ENCODE peak calls at places on chromosomes 13 and 19, in four cellular contexts. One of them, this sample, is unnamed.

GRCh38 chr19:14479985-14480694 is 5.0 kb upstream of the PTGER1 start:
- DNase-seq in lower leg skin: no peak
- DNase-seq in WERI-Rb-1: peak
- DNase-seq in left ventricle myocardium inferior: peak
- DNase-seq in this sample: no peak

GRCh38 chr13:38514575-38514974 is 164.9 kb downstream of the UFM1 start:
- DNase-seq in lower leg skin: no peak
- DNase-seq in WERI-Rb-1: no peak
- DNase-seq in left ventricle myocardium inferior: no peak
- DNase-seq in this sample: no peak

GRCh38 chr13:36282818-36283432 is 14.7 kb downstream of the CCDC169 start:
- DNase-seq in lower leg skin: no peak
- DNase-seq in WERI-Rb-1: no peak
- DNase-seq in left ventricle myocardium inferior: no peak
- DNase-seq in this sample: peak

GRCh38 chr13:99558570-99559180 is 57.4 kb downstream of the TM9SF2 start:
- DNase-seq in lower leg skin: no peak
- DNase-seq in WERI-Rb-1: no peak
- DNase-seq in left ventricle myocardium inferior: no peak
- DNase-seq in this sample: no peak

GRCh38 chr19:33490041-33490451 is 31.5 kb downstream of the PEPD start:
- DNase-seq in lower leg skin: peak
- DNase-seq in WERI-Rb-1: no peak
- DNase-seq in left ventricle myocardium inferior: no peak
- DNase-seq in this sample: no peak

GRCh38 chr19:27746691-27747380 is 1466.1 kb downstream of the UQCRFS1 start:
- DNase-seq in lower leg skin: peak
- DNase-seq in WERI-Rb-1: peak
- DNase-seq in left ventricle myocardium inferior: peak
- DNase-seq in this sample: no peak

GRCh38 chr19:23557381-23557780 is 129.6 kb downstream of the ZNF675 start:
- DNase-seq in lower leg skin: peak
- DNase-seq in WERI-Rb-1: no peak
- DNase-seq in left ventricle myocardium inferior: no peak
- DNase-seq in this sample: no peak

GRCh38 chr13:109593230-109593629 is 193.2 kb downstream of the IRS2 start:
- DNase-seq in lower leg skin: no peak
- DNase-seq in WERI-Rb-1: no peak
- DNase-seq in left ventricle myocardium inferior: no peak
- DNase-seq in this sample: no peak

GRCh38 chr13:33536639-33537425 is 251.3 kb upstream of the STARD13 start:
- DNase-seq in lower leg skin: no peak
- DNase-seq in WERI-Rb-1: no peak
- DNase-seq in left ventricle myocardium inferior: no peak
- DNase-seq in this sample: peak

GRCh38 chr19:18205180-18205915 is 1.5 kb upstream of the RAB3A start:
- DNase-seq in lower leg skin: peak
- DNase-seq in WERI-Rb-1: peak
- DNase-seq in left ventricle myocardium inferior: peak
- DNase-seq in this sample: peak
- TF ChIP-seq CTCF in lower leg skin: no peak
- TF ChIP-seq CTCF in WERI-Rb-1: no peak
- TF ChIP-seq CTCF in left ventricle myocardium inferior: no peak
- TF ChIP-seq CTCF in this sample: peak

DNA sequence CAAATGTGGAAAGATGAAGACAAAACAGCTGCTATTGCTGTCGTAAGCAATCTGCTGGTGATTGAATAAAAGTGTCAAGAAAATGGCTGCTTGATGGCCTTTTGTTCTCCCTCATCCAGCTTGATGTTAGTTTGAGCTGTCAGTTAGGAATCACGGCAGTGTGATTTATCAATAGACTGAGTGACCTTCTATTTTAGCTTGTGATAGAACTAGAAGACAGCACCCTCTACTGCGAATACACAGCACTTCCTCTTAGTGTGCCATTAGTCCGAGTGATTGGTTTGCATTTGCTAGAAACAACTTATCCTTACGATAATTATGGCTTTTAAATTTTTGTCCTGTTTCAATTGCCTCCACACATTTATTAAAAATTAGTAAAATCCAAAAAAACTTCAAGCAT is 76.2 kb downstream of the MZT1 start:
- DNase-seq in lower leg skin: no peak
- DNase-seq in WERI-Rb-1: peak
- DNase-seq in left ventricle myocardium inferior: no peak
- DNase-seq in this sample: no peak
- TF ChIP-seq CTCF in lower leg skin: no peak
- TF ChIP-seq CTCF in WERI-Rb-1: peak
- TF ChIP-seq CTCF in left ventricle myocardium inferior: peak
- TF ChIP-seq CTCF in this sample: peak

DNA sequence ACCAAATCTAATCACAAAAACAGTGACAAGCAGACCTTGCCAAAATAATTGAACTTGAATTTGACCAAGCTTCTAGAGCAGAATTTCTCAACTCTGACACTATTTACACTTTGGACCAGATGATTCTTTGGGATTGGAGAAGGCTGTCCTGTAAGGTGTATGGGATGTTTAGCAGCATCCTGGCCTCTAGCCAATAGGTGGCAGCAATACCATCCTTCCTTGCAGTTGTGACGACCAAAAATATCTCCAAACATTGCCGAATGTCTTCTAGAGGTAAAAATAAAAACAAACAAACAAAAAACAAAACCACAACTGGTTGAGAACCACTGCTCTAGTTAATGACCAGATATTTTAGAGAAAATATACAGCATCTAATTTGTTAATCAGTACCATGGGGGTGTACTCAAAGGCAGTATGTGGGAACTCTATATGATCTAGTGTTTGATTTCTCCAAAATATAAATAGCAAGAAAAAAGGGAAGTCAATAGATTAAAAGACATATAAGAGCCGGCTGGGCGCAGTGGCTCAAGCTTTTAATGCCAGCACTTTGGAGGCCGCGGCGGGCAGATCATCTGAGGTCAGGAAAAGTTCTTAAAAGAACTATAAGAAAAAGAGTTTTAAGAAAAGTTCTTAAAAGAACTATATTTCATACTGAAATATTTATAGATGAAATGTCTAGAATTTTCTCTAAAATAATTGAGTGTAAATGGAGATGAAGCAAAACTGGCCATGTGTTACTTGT is 60.9 kb upstream of the ZNF527 start:
- DNase-seq in lower leg skin: peak
- DNase-seq in WERI-Rb-1: peak
- DNase-seq in left ventricle myocardium inferior: no peak
- DNase-seq in this sample: no peak
- TF ChIP-seq CTCF in lower leg skin: no peak
- TF ChIP-seq CTCF in WERI-Rb-1: peak
- TF ChIP-seq CTCF in left ventricle myocardium inferior: no peak
- TF ChIP-seq CTCF in this sample: no peak

GRCh38 chr19:8131517-8131916 is 17.9 kb downstream of the FBN3 start:
- DNase-seq in lower leg skin: no peak
- DNase-seq in WERI-Rb-1: no peak
- DNase-seq in left ventricle myocardium inferior: no peak
- DNase-seq in this sample: no peak

GRCh38 chr19:8126511-8126910 is 22.9 kb downstream of the FBN3 start:
- DNase-seq in lower leg skin: no peak
- DNase-seq in WERI-Rb-1: no peak
- DNase-seq in left ventricle myocardium inferior: no peak
- DNase-seq in this sample: no peak

GRCh38 chr19:8127311-8127710 is 22.1 kb downstream of the FBN3 start:
- DNase-seq in lower leg skin: no peak
- DNase-seq in WERI-Rb-1: no peak
- DNase-seq in left ventricle myocardium inferior: no peak
- DNase-seq in this sample: no peak

GRCh38 chr19:8128551-8128950 is 20.8 kb downstream of the FBN3 start:
- DNase-seq in lower leg skin: no peak
- DNase-seq in WERI-Rb-1: no peak
- DNase-seq in left ventricle myocardium inferior: no peak
- DNase-seq in this sample: no peak

DNA sequence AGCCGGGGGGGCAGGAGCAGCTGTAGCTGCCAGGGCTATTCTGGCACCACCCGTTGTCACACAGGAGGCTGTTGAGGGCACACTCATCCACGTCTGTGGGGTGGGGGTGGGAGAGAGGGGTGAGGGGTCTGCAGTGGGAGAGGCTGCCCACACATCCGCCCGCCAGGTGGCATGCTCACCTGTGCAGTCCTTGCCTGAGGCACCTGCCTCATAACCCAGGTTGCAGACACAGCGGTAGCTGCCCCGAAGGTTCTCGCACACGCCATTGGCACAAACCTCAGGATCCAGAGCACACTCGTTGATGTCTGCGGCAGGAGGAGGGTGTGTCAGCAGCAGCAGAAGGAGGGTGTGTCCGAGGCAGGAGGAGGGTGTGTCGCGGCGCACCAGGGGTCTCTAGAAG is 20.3 kb downstream of the FBN3 start:
- DNase-seq in lower leg skin: no peak
- DNase-seq in WERI-Rb-1: no peak
- DNase-seq in left ventricle myocardium inferior: no peak
- DNase-seq in this sample: no peak
- TF ChIP-seq CTCF in lower leg skin: no peak
- TF ChIP-seq CTCF in WERI-Rb-1: no peak
- TF ChIP-seq CTCF in left ventricle myocardium inferior: no peak
- TF ChIP-seq CTCF in this sample: no peak